ENCODE peak calls at places on chromosomes 16 and 17, in ten cellular contexts. U, O, K, T, P, R, I, B, Q and M are unnamed samples.

GRCh38 chr17:67386965-67387551 is 10.0 kb downstream of the PITPNC1 start:
- DNase-seq in U (no peak), O (peak; percentile 81), K (peak; percentile 56), T (peak; percentile 52), P (peak; percentile 44), R (peak; percentile 85), I (no peak), B (peak; percentile 59), Q (peak; percentile 64), M (peak; percentile 37)

GRCh38 chr17:80512233-80512632 is 32.4 kb upstream of the RPTOR start:
- DNase-seq in U (no peak), O (peak; percentile 43), K (no peak), T (no peak), P (peak; percentile 73), R (no peak), I (no peak), B (peak; percentile 66), Q (no peak), M (no peak)

GRCh38 chr16:3444032-3444388 is 530 bp downstream of the NAA60 start:
- DNase-seq in U (no peak), O (peak; percentile 64), K (peak; percentile 63), T (peak; percentile 51), P (peak; percentile 73), R (no peak), I (peak; percentile 42), B (peak; percentile 75), Q (no peak), M (no peak)

GRCh38 chr16:89303604-89304003 is 86.1 kb downstream of the ZNF778 start:
- DNase-seq in U (no peak), O (no peak), K (no peak), T (no peak), P (no peak), R (no peak), I (no peak), B (no peak), Q (no peak), M (no peak)

GRCh38 chr17:5781236-5781927 is 197.1 kb upstream of the NLRP1 start:
- DNase-seq in U (no peak), O (no peak), K (no peak), T (no peak), P (no peak), R (no peak), I (no peak), B (no peak), Q (no peak), M (peak; percentile 56)

GRCh38 chr17:77852666-77853207 is 105.8 kb upstream of the TNRC6C start:
- DNase-seq in U (no peak), O (no peak), K (no peak), T (no peak), P (no peak), R (no peak), I (no peak), B (no peak), Q (no peak), M (no peak)

GRCh38 chr16:49698416-49698815 is 157.5 kb downstream of the ZNF423 start:
- DNase-seq in U (no peak), O (no peak), K (no peak), T (no peak), P (no peak), R (no peak), I (no peak), B (no peak), Q (no peak), M (no peak)

GRCh38 chr16:80258407-80258806 is 282.4 kb upstream of the DYNLRB2 start:
- DNase-seq in U (no peak), O (no peak), K (no peak), T (no peak), P (no peak), R (no peak), I (no peak), B (no peak), Q (no peak), M (no peak)

GRCh38 chr16:19846421-19846820 is 38.2 kb downstream of the GPRC5B start:
- DNase-seq in U (no peak), O (no peak), K (no peak), T (no peak), P (no peak), R (no peak), I (no peak), B (no peak), Q (no peak), M (no peak)

GRCh38 chr16:55478827-55479559 is at the start of gene MMP2:
- DNase-seq in U (peak; percentile 16), O (no peak), K (peak; percentile 81), T (no peak), P (peak; percentile 92), R (peak; percentile 96), I (no peak), B (peak; percentile 33), Q (no peak), M (no peak)

GRCh38 chr17:65547253-65547670 is 14.2 kb downstream of the AXIN2 start:
- DNase-seq in U (peak; percentile 55), O (peak; percentile 62), K (peak; percentile 79), T (no peak), P (no peak), R (no peak), I (no peak), B (no peak), Q (no peak), M (peak; percentile 31)

GRCh38 chr16:31181102-31181830 is 1.3 kb downstream of the FUS start:
- DNase-seq in U (no peak), O (no peak), K (peak; percentile 38), T (peak; percentile 46), P (peak; percentile 60), R (no peak), I (no peak), B (peak; percentile 66), Q (peak; percentile 58), M (peak; percentile 30)

GRCh38 chr17:33964344-33964979 is 290.6 kb upstream of the CCL2 start:
- DNase-seq in U (peak; percentile 12), O (peak; percentile 20), K (peak; percentile 42), T (no peak), P (no peak), R (peak; percentile 48), I (no peak), B (no peak), Q (peak; percentile 15), M (peak; percentile 54)

GRCh38 chr16:84356591-84357116 is 11.7 kb upstream of the ATP2C2 start:
- DNase-seq in U (no peak), O (no peak), K (no peak), T (no peak), P (peak; percentile 66), R (peak; percentile 36), I (no peak), B (no peak), Q (no peak), M (peak; percentile 33)

GRCh38 chr17:68686108-68686988 is 85.2 kb upstream of the FAM20A start:
- DNase-seq in U (no peak), O (no peak), K (no peak), T (no peak), P (no peak), R (no peak), I (no peak), B (no peak), Q (no peak), M (no peak)

GRCh38 chr16:29745126-29745852 is 501 bp downstream of the C16orf54 start:
- DNase-seq in U (no peak), O (no peak), K (no peak), T (peak; percentile 57), P (no peak), R (peak; percentile 70), I (no peak), B (no peak), Q (peak; percentile 54), M (no peak)

GRCh38 chr16:58515125-58515870 is at the start of gene SETD6:
- DNase-seq in U (peak; percentile 87), O (peak; percentile 86), K (peak; percentile 93), T (peak; percentile 85), P (peak; percentile 86), R (peak; percentile 92), I (peak; percentile 82), B (peak; percentile 83), Q (peak; percentile 73), M (peak; percentile 85)

GRCh38 chr16:24568392-24568791 is 29.0 kb downstream of the RBBP6 start:
- DNase-seq in U (no peak), O (peak; percentile 53), K (no peak), T (no peak), P (peak; percentile 16), R (no peak), I (no peak), B (peak; percentile 18), Q (no peak), M (no peak)

GRCh38 chr16:27273670-27274522 is 5.3 kb upstream of the NSMCE1 start:
- DNase-seq in U (no peak), O (peak; percentile 87), K (peak; percentile 82), T (peak; percentile 80), P (peak; percentile 66), R (no peak), I (no peak), B (peak; percentile 41), Q (peak; percentile 54), M (peak; percentile 96)

GRCh38 chr16:57533618-57534336 is 2.6 kb downstream of the CCDC102A start:
- DNase-seq in U (no peak), O (no peak), K (no peak), T (no peak), P (peak; percentile 16), R (peak; percentile 32), I (no peak), B (no peak), Q (no peak), M (no peak)

GRCh38 chr16:80744856-80745255 is 59.5 kb downstream of the CDYL2 start:
- DNase-seq in U (no peak), O (no peak), K (no peak), T (no peak), P (no peak), R (no peak), I (no peak), B (no peak), Q (peak; percentile 7), M (no peak)

GRCh38 chr16:66988197-66988788 is at the start of gene CES4A:
- DNase-seq in U (no peak), O (no peak), K (peak; percentile 53), T (no peak), P (peak; percentile 75), R (no peak), I (no peak), B (no peak), Q (no peak), M (no peak)

GRCh38 chr17:4375039-4375748 is 8.7 kb upstream of the UBE2G1 start:
- DNase-seq in U (no peak), O (no peak), K (no peak), T (peak; percentile 86), P (no peak), R (no peak), I (no peak), B (no peak), Q (peak; percentile 66), M (no peak)

GRCh38 chr17:20997711-20998570 is 44.9 kb downstream of the USP22 start:
- DNase-seq in U (no peak), O (no peak), K (peak; percentile 5), T (no peak), P (no peak), R (peak; percentile 76), I (no peak), B (no peak), Q (no peak), M (no peak)